ENCODE peak calls at places on chromosomes 12 and 14, in four cellular contexts. M, O, U and W are unnamed samples.

GRCh38 chr12:90851800-90852718 is 102.9 kb downstream of the CCER1 start:
- DNase-seq in M (no peak), O (no peak), U (no peak), W (no peak)

GRCh38 chr14:40229676-40230075 is 797.4 kb upstream of the FBXO33 start:
- DNase-seq in M (no peak), O (no peak), U (no peak), W (no peak)

GRCh38 chr12:98151105-98151504 is 364.3 kb upstream of the TMPO start:
- DNase-seq in M (no peak), O (no peak), U (no peak), W (no peak)

GRCh38 chr14:51317373-51317772 is 77.3 kb downstream of the TMX1 start:
- DNase-seq in M (no peak), O (no peak), U (no peak), W (no peak)

GRCh38 chr12:32541754-32542374 is 137.2 kb upstream of the DNM1L start:
- DNase-seq in M (peak), O (no peak), U (no peak), W (no peak)

GRCh38 chr14:32167907-32168306 is 33.9 kb upstream of the RNU6-7 start:
- DNase-seq in M (no peak), O (no peak), U (no peak), W (no peak)

GRCh38 chr12:129489277-129489676 is 414.5 kb downstream of the TMEM132D start:
- DNase-seq in M (no peak), O (no peak), U (no peak), W (no peak)

GRCh38 chr14:98138666-98139065 is 1133.3 kb downstream of the BCL11B start:
- DNase-seq in M (peak), O (peak), U (peak), W (no peak)

GRCh38 chr12:119859241-119859640 is 17.9 kb downstream of the CIT start:
- DNase-seq in M (no peak), O (no peak), U (no peak), W (no peak)

GRCh38 chr12:129558036-129558435 is 345.8 kb downstream of the TMEM132D start:
- DNase-seq in M (no peak), O (no peak), U (no peak), W (no peak)

GRCh38 chr12:127957001-127957660 is 309.8 kb upstream of the TMEM132C start:
- DNase-seq in M (no peak), O (no peak), U (no peak), W (no peak)

GRCh38 chr12:7642876-7643309 is 22.8 kb downstream of the APOBEC1 start:
- DNase-seq in M (peak), O (no peak), U (peak), W (no peak)

GRCh38 chr12:56299308-56299852 is 750 bp downstream of the CS start:
- DNase-seq in M (no peak), O (no peak), U (no peak), W (no peak)

GRCh38 chr14:99899578-99900178 is 106.5 kb downstream of the EML1 start:
- DNase-seq in M (peak), O (no peak), U (peak), W (no peak)

GRCh38 chr14:51862171-51862838 is 1.9 kb downstream of the GNG2 start:
- DNase-seq in M (peak), O (no peak), U (no peak), W (no peak)

GRCh38 chr14:95683793-95684192 is 2.4 kb upstream of the TCL1B start:
- DNase-seq in M (no peak), O (no peak), U (peak), W (no peak)

GRCh38 chr12:6368906-6369525 is 6.3 kb downstream of the SCNN1A start:
- DNase-seq in M (no peak), O (no peak), U (no peak), W (no peak)

GRCh38 chr12:67091204-67091603 is 178.0 kb upstream of the CAND1 start:
- DNase-seq in M (no peak), O (no peak), U (peak), W (no peak)

GRCh38 chr12:116916122-116916521 is 5.4 kb downstream of the FBXW8 start:
- DNase-seq in M (peak), O (no peak), U (peak), W (no peak)

GRCh38 chr14:35403085-35403396 is 1.5 kb downstream of the NFKBIA start:
- DNase-seq in M (peak), O (peak), U (no peak), W (no peak)

GRCh38 chr12:55720071-55720564 is at the start of gene RDH5:
- DNase-seq in M (peak), O (no peak), U (peak), W (no peak)

GRCh38 chr12:57939291-57939690 is 2.1 kb upstream of the ATP23 start:
- DNase-seq in M (peak), O (no peak), U (no peak), W (no peak)

GRCh38 chr14:51188566-51189185 is 51.4 kb upstream of the TMX1 start:
- DNase-seq in M (peak), O (no peak), U (no peak), W (no peak)